ENCODE peak calls at places on chromosome 18, in five cellular contexts. W, Z, S, M and T are unnamed samples.
A peak's percentile ranks its signal among the peaks of the same experiment; 100 is the strongest.

GRCh38 chr18:36650906-36651305 is 177.9 kb downstream of the TPGS2 start:
- DNase-seq in S (no peak), M (no peak), W (no peak), Z (no peak), T (no peak)

GRCh38 chr18:3889121-3889520 is 439.1 kb downstream of the TGIF1 start:
- DNase-seq in Z (no peak), W (no peak), M (no peak), S (no peak), T (no peak)

GRCh38 chr18:9707381-9708056 is 582 bp upstream of the RAB31 start:
- DNase-seq in W (peak; percentile 49), S (peak; percentile 61), M (no peak), Z (peak; percentile 48), T (no peak)

GRCh38 chr18:52319423-52319822 is 20.6 kb upstream of the DCC start:
- DNase-seq in W (no peak), S (no peak), Z (no peak), M (no peak), T (no peak)

GRCh38 chr18:6557470-6558245 is 142.9 kb upstream of the L3MBTL4 start:
- DNase-seq in M (no peak), S (peak; percentile 79), W (peak; percentile 18), Z (no peak), T (no peak)

GRCh38 chr18:54241483-54241882 is 17.0 kb upstream of the MBD2 start:
- DNase-seq in S (no peak), W (no peak), M (no peak), Z (no peak), T (no peak)

GRCh38 chr18:68840554-68841263 is 42.8 kb downstream of the CCDC102B start:
- DNase-seq in M (no peak), Z (peak; percentile 96), W (peak; percentile 87), S (peak; percentile 94), T (no peak)

GRCh38 chr18:79683626-79684282 is 4.2 kb downstream of the CTDP1 start:
- DNase-seq in W (no peak), S (no peak), M (no peak), Z (no peak), T (no peak)

GRCh38 chr18:26468931-26469340 is 79.4 kb downstream of the KCTD1 start:
- DNase-seq in M (no peak), S (no peak), W (no peak), Z (no peak), T (no peak)

GRCh38 chr18:36539674-36540073 is 242.2 kb downstream of the FHOD3 start:
- DNase-seq in S (peak; percentile 55), W (peak; percentile 58), M (no peak), Z (no peak), T (no peak)

GRCh38 chr18:75489493-75490190 is 62.1 kb upstream of the SMIM21 start:
- DNase-seq in M (no peak), S (peak; percentile 94), W (peak; percentile 95), Z (peak; percentile 94), T (no peak)

GRCh38 chr18:48859311-48860275 is 91.2 kb downstream of the SMAD7 start:
- DNase-seq in M (no peak), S (peak; percentile 52), Z (no peak), W (no peak), T (no peak)

GRCh38 chr18:62606106-62606505 is 83.3 kb downstream of the ZCCHC2 start:
- DNase-seq in W (no peak), Z (no peak), S (peak; percentile 28), M (no peak), T (no peak)

GRCh38 chr18:47899107-47899840 is 31.2 kb downstream of the SMAD2 start:
- DNase-seq in W (no peak), Z (no peak), S (no peak), M (no peak), T (no peak)

GRCh38 chr18:75198046-75198445 is 10.9 kb downstream of the PTGR3 start:
- DNase-seq in Z (no peak), S (peak; percentile 76), W (peak; percentile 64), M (no peak), T (no peak)

GRCh38 chr18:62460851-62461300 is 61.9 kb upstream of the ZCCHC2 start:
- DNase-seq in Z (peak; percentile 39), S (peak; percentile 24), W (peak; percentile 6), M (no peak), T (no peak)

DNA sequence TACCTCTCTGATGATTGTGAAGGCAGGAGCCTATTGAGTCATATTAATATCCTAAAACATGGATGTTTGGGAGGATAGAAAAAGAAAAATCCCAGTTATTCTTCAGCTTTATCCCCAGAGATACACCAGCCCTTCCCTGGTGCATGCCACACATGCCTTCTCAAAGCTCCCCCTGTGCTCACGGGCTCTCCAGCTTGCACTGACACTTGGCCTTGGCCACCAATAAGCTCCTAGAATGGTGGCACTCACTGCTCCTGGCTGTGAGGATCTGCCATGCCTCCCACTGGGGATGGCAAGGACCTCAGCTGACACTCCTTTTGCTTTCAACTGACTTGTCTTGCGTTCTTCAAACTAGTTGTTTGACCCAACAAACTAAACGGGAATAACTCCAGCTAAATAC is 15.9 kb downstream of the SLC14A1 start:
- DNase-seq in M (no peak), W (no peak), Z (no peak), S (no peak), T (no peak)
- TF ChIP-seq CTCF in M (no peak), W (no peak), Z (no peak), S (no peak), T (no peak)

GRCh38 chr18:77079088-77079487 is 53.5 kb downstream of the MBP start:
- DNase-seq in W (no peak), Z (no peak), S (no peak), M (no peak), T (no peak)
- TF ChIP-seq CTCF in W (no peak), Z (no peak), S (no peak), M (no peak), T (no peak)

DNA sequence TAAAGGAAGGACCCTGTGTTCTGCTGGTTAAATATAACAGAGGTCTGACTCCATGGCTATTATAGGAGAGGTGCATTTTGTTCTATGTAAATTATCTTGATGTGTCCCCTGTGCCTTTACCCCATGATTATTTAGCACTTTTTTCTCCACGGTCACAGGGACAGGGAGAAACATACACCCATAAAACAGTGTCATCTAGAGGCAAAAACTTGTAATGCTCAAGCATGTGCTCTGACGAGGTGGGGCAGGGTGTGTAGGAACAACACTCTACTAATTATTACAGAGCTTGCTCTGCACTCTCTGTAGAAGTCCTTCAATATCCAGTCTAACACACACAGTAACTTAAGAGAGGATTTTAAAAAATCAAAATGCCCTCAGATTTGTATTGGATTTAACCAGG is 187.9 kb downstream of the NEDD4L start:
- DNase-seq in M (no peak), W (no peak), S (peak; percentile 51), Z (no peak), T (no peak)
- TF ChIP-seq CTCF in M (no peak), W (peak; percentile 50), S (peak; percentile 32), Z (peak; percentile 49), T (no peak)

DNA sequence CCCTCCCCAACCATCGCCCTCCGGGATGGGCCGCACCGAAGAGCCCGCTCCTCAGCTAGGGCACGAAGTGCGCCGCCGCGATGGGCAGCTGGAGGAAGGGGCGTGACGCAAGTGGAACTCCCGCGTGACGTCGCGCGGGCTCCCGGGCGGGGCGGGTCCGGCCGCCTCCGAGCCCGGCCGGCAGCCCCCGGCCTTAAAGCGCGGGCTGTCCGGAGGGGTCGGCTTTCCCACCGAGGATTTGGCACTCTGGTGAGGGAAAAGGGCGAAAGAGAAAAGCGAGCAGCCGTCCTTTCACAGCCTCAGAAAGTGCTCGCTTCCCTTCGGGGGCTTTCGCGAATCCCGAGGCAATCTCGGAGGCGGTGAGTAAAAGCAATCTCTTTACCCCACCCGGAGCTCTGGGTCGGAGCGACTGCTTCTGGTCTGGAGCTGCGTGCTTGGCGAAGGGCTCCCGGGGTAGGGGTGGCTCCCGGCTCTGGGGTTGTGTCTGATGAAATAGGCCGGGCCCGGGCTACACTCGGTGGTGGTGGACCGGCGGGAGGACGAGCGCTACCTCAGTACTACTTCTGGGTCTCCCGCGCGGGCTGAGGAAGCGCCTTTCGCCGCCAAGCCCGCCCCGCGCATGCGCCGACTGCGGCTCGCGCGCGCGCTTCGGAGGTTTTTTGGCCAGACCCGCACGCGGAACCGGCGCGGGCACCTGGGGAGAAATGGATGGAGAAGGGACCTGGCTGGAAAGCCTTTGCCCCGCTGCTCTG is at the start of gene RBBP8:
- DNase-seq in S (peak; percentile 92), W (peak; percentile 66), M (peak; percentile 85), Z (peak; percentile 76), T (peak; percentile 77)
- TF ChIP-seq CTCF in S (no peak), W (no peak), M (no peak), Z (no peak), T (no peak)

GRCh38 chr18:29313312-29313711 is 1136.4 kb upstream of the CDH2 start:
- DNase-seq in M (no peak), W (no peak), Z (no peak), S (no peak), T (no peak)
- TF ChIP-seq CTCF in M (no peak), W (no peak), Z (no peak), S (no peak), T (no peak)

DNA sequence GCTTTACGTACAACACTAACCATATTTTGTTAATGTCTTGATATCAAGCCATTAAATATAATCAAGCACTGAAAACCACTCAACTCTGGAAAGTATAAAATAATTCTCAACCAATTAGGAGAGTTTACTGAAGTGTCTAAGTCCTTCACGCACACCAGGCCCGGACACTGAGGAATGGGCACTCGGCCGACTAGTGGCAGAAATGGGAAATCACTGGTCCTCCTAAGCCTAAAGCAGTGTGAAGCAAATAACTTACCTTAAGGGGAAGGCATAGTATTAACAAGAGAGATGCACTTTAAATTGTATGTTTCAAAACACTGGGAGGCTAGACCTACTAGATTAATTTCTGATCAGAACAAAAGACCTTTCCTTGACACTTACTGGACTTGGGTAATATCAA is 45.7 kb downstream of the FAM210A start:
- DNase-seq in Z (no peak), W (no peak), M (no peak), S (no peak), T (no peak)
- TF ChIP-seq CTCF in Z (peak; percentile 43), W (peak; percentile 16), M (peak; percentile 21), S (no peak), T (no peak)

GRCh38 chr18:50647792-50648191 is 87.9 kb downstream of the MAPK4 start:
- DNase-seq in S (no peak), M (no peak), W (no peak), Z (no peak), T (no peak)

GRCh38 chr18:50644146-50644545 is 84.3 kb downstream of the MAPK4 start:
- DNase-seq in Z (no peak), S (no peak), W (no peak), M (no peak), T (no peak)

GRCh38 chr18:50647237-50647636 is 87.3 kb downstream of the MAPK4 start:
- DNase-seq in W (no peak), M (no peak), Z (no peak), S (no peak), T (no peak)

GRCh38 chr18:50642439-50642838 is 82.6 kb downstream of the MAPK4 start:
- DNase-seq in S (no peak), Z (no peak), W (no peak), M (no peak), T (no peak)

GRCh38 chr18:50644807-50645206 is 84.9 kb downstream of the MAPK4 start:
- DNase-seq in S (no peak), Z (no peak), M (no peak), W (no peak), T (no peak)
- TF ChIP-seq CTCF in S (no peak), Z (no peak), M (no peak), W (no peak), T (no peak)